ENCODE peak calls at places on chromosomes 11 and 22, in five cellular contexts. C is CD8-positive, alpha-beta T cell; V is adrenal gland; G is PC-3; O is tibial nerve. T is an unnamed sample. For H3K4me1, the result is how much of the 10 kb centered on the place peaks cover.

GRCh38 chr11:31060880-31061279 is 308.7 kb downstream of the DCDC1 start:
- DNase-seq in V (no peak), G (no peak), O (no peak), C (no peak), T (no peak)

GRCh38 chr11:130478204-130478701 is 29.8 kb downstream of the ADAMTS15 start:
- DNase-seq in C (no peak), V (peak), G (peak), O (peak), T (no peak)

GRCh38 chr11:34625576-34625975 is 4.7 kb downstream of the EHF start:
- DNase-seq in G (no peak), V (no peak), C (no peak), O (no peak), T (no peak)

GRCh38 chr11:3153291-3153861 is 11.7 kb downstream of the OSBPL5 start:
- DNase-seq in O (peak), V (peak), G (no peak), C (no peak), T (peak)

GRCh38 chr11:75174348-75174747 is 23.4 kb downstream of the SLCO2B1 start:
- DNase-seq in C (no peak), G (no peak), O (no peak), V (no peak), T (no peak)

GRCh38 chr11:92329137-92329536 is 104.5 kb downstream of the FAT3 start:
- DNase-seq in C (no peak), V (no peak), G (no peak), O (no peak), T (no peak)

GRCh38 chr11:69910519-69911309 is 91.5 kb upstream of the FGF3 start:
- DNase-seq in V (no peak), O (no peak), C (no peak), G (no peak), T (peak)

GRCh38 chr11:95795627-95796308 is 5.5 kb downstream of the CEP57 start:
- DNase-seq in G (no peak), V (no peak), C (no peak), O (no peak), T (no peak)

GRCh38 chr11:77435972-77436371 is 37.9 kb downstream of the PAK1 start:
- DNase-seq in O (no peak), V (no peak), C (no peak), G (no peak), T (no peak)

GRCh38 chr11:69666261-69666660 is 8.9 kb downstream of the LTO1 start:
- DNase-seq in C (no peak), G (no peak), O (no peak), V (no peak), T (peak)

GRCh38 chr22:35594686-35595085 is 22.4 kb downstream of the MB start:
- DNase-seq in C (no peak), G (no peak), V (no peak), O (no peak), T (no peak)

GRCh38 chr22:43227231-43227630 is 40.3 kb upstream of the TTLL12 start:
- DNase-seq in G (no peak), O (no peak), V (no peak), C (no peak), T (no peak)

GRCh38 chr11:124762624-124763155 is 600 bp upstream of the ESAM start:
- DNase-seq in C (no peak), O (no peak), V (no peak), G (peak), T (peak)

GRCh38 chr22:40240671-40241070 is 62.9 kb downstream of the TNRC6B start:
- DNase-seq in V (no peak), C (peak), O (no peak), G (peak), T (no peak)

GRCh38 chr11:113528982-113529381 is 53.8 kb upstream of the DRD2 start:
- DNase-seq in C (no peak), V (no peak), O (no peak), G (no peak), T (no peak)

GRCh38 chr11:115257286-115258077 is 246.7 kb downstream of the CADM1 start:
- DNase-seq in O (no peak), C (no peak), V (no peak), G (no peak), T (no peak)

GRCh38 chr11:93585758-93586157 is 42.6 kb upstream of the SMCO4 start:
- DNase-seq in G (peak), C (no peak), O (no peak), V (peak), T (no peak)

GRCh38 chr11:112049777-112050176 is 24.0 kb downstream of the PIH1D2 start:
- DNase-seq in C (no peak), G (no peak), V (no peak), O (no peak), T (no peak)

GRCh38 chr11:95794086-95794485 is 3.8 kb downstream of the CEP57 start:
- DNase-seq in C (no peak), O (no peak), G (peak), V (no peak), T (no peak)

GRCh38 chr11:78551066-78551465 is 23.6 kb downstream of the NARS2 start:
- DNase-seq in V (no peak), O (no peak), G (no peak), C (no peak), T (no peak)

GRCh38 chr11:14544611-14545010 is 24.4 kb upstream of the PSMA1 start:
- DNase-seq in O (no peak), G (no peak), V (no peak), C (no peak), T (no peak)

GRCh38 chr22:28410050-28410816 is 269.4 kb downstream of the TTC28 start:
- DNase-seq in C (no peak), V (no peak), O (no peak), G (no peak), T (no peak)

GRCh38 chr11:131695889-131696429 is 325.5 kb downstream of the NTM start:
- DNase-seq in O (no peak), V (no peak), C (no peak), G (no peak), T (no peak)

GRCh38 chr11:788953-789940 is 643 bp downstream of the CEND1 start:
- DNase-seq in O (no peak), G (no peak), C (no peak), V (no peak), T (no peak)

GRCh38 chr11:5204787-5205186 is 4.3 kb upstream of the OR51V1 start:
- DNase-seq in V (peak), G (peak), O (no peak), C (no peak), T (no peak)

GRCh38 chr22:44521326-44521725 is 23.3 kb upstream of the RTL6 start:
- DNase-seq in C (no peak), V (no peak), O (no peak), G (no peak), T (no peak)

GRCh38 chr11:125626381-125626950 is 1.5 kb downstream of the CHEK1 start:
- DNase-seq in G (no peak), V (peak), C (peak), O (no peak), T (no peak)

GRCh38 chr11:59857444-59858434 is 8.5 kb downstream of the TCN1 start:
- DNase-seq in G (peak), V (peak), C (no peak), O (no peak), T (no peak)

GRCh38 chr11:69603978-69604524 is 36.9 kb upstream of the CCND1 start:
- DNase-seq in C (no peak), G (no peak), V (no peak), O (no peak), T (no peak)

GRCh38 chr11:77115181-77115611 is 12.6 kb downstream of the OMP start:
- DNase-seq in C (no peak), V (no peak), O (no peak), G (peak), T (no peak)

GRCh38 chr11:90558328-90558865 is 335.5 kb upstream of the CHORDC1 start:
- DNase-seq in G (no peak), C (no peak), V (no peak), O (no peak), T (peak)

GRCh38 chr22:45994516-45995404 is 17.8 kb upstream of the WNT7B start:
- DNase-seq in O (peak), V (peak), C (peak), G (peak), T (peak)

GRCh38 chr22:17773606-17774205 is 563 bp downstream of the BID start:
- DNase-seq in G (peak), O (no peak), V (peak), C (peak), T (peak)

GRCh38 chr11:78982377-78982925 is 407.8 kb upstream of the NARS2 start:
- DNase-seq in C (no peak), V (no peak), G (no peak), O (no peak), T (no peak)

GRCh38 chr22:24996420-24996952 is 44.0 kb downstream of the KIAA1671 start:
- DNase-seq in O (no peak), C (no peak), G (peak), V (peak), T (no peak)

GRCh38 chr11:34512810-34513673 is 552 bp downstream of the ELF5 start:
- DNase-seq in G (peak), C (peak), V (peak), O (peak), T (peak)

GRCh38 chr22:49481651-49482399 is 345.8 kb downstream of the BRD1 start:
- DNase-seq in C (no peak), G (peak), V (no peak), O (no peak), T (no peak)

GRCh38 chr11:63599211-63600122 is 14.8 kb downstream of the PLAAT3 start:
- DNase-seq in C (no peak), G (peak), O (no peak), V (no peak), T (no peak)

DNA sequence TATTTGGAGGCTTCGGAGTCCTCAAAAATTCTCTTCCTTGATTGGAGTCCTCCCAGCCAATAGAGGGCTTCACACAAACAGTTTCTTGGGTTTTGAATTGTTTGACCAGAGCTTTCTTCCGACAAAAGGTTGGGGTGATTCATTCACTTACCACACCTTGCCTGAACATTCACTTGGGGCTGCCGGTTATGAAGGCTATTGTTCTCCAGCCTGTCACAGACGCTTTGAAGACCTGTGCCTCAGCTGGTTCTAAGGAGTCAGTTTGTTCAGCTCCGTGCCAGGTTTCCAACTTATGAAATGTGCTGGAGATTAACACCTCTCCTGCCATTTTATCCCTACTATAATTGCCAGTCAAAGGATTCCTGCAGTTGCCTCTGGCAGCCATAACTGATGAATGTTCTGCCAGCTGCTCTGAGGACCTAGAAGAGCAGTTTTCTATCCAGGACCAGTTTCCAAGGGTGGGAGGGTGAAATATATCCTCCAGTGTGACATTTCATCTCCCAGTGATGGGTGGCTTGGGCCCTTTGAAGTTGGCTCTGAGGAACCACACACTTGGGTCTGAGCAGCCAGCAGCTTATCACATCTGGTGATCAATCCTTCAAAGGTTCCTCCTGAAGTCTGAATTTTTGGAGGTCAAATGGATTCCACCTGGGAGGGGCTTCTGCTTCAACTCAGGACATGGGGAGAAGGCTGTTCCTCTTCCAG is 31.4 kb downstream of the LIMK2 start:
- DNase-seq in C (no peak), O (no peak), G (peak), V (no peak), T (no peak)
- H3K27ac ChIP-seq in C (no peak), O (peak), G (peak), V (peak), T (peak)

GRCh38 chr22:50733521-50734342 is 4.3 kb upstream of the ACR start:
- DNase-seq in C (no peak), G (no peak), O (no peak), V (peak), T (peak)
- H3K4me1 ChIP-seq in C (under half), G (under half), O (under half), V (under half), T (under half)

DNA sequence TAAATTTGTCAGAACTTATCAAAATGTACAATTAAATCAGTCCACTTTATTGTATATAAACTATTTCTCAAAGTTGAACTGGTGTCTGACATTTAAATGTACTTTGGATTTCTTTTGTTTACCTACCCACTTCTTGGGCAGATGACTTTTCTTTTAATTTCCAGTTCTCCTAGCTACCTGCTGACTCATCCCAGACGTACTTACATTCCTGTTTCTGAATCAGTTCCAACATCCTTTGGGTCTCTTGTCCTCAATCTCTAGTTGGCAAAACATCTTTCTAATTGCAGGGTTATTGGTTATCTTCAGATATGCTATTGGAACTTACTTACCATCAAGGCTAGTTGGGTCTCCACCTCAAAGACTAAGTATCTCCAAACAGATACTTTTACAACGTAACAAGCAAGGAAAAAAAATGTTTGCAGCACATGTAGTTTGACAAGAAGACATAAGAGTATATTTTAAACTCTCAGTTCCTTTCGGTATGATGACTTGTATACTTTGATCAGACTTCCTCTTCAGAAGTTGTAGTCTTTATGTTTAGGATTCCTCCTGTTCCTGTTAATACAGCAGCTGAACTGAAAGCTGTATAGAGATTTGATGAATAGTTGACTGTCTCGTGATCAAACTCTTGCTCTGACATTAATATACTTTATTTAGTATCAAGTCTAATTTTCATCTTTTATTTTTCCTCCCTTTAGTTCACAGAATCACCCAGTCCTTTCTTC is 43.2 kb downstream of the PACS1 start:
- DNase-seq in O (no peak), G (peak), C (no peak), V (no peak), T (no peak)
- H3K27ac ChIP-seq in O (no peak), G (peak), C (no peak), V (peak), T (peak)

GRCh38 chr11:119340335-119341221 is at the start of gene C1QTNF5:
- DNase-seq in O (peak), G (no peak), V (peak), C (no peak), T (peak)

GRCh38 chr11:119337581-119338317 is 2.9 kb downstream of the C1QTNF5 start:
- DNase-seq in O (no peak), G (no peak), C (no peak), V (no peak), T (peak)

GRCh38 chr11:119339581-119340334 is 925 bp downstream of the C1QTNF5 start:
- DNase-seq in O (peak), G (peak), C (peak), V (peak), T (peak)

GRCh38 chr11:119338318-119338890 is 2.3 kb downstream of the C1QTNF5 start:
- DNase-seq in V (peak), O (peak), G (peak), C (peak), T (peak)

GRCh38 chr11:119338946-119339580 is 1.6 kb downstream of the C1QTNF5 start:
- DNase-seq in C (no peak), G (no peak), V (no peak), O (no peak), T (peak)
- H3K4me1 ChIP-seq in C (under half), G (under half), V (under half), O (under half), T (half or more)

GRCh38 chr11:86673872-86674750 is 1.7 kb upstream of the ME3 start:
- DNase-seq in C (no peak), G (peak), O (no peak), V (no peak), T (no peak)

GRCh38 chr11:86676533-86677154 is 4.2 kb upstream of the ME3 start:
- DNase-seq in C (no peak), O (no peak), G (peak), V (no peak), T (no peak)

GRCh38 chr11:86678296-86678695 is 5.9 kb upstream of the ME3 start:
- DNase-seq in G (no peak), C (no peak), O (no peak), V (no peak), T (no peak)

GRCh38 chr11:86674965-86675364 is 2.5 kb upstream of the ME3 start:
- DNase-seq in O (no peak), C (no peak), G (no peak), V (no peak), T (no peak)

GRCh38 chr11:86676010-86676409 is 3.6 kb upstream of the ME3 start:
- DNase-seq in C (no peak), O (no peak), V (no peak), G (no peak), T (no peak)
- H3K27ac ChIP-seq in C (no peak), O (no peak), V (no peak), G (no peak), T (no peak)

GRCh38 chr11:8065031-8065430 is 16.0 kb upstream of the TUB start:
- DNase-seq in G (no peak), C (peak), V (no peak), O (no peak), T (no peak)
- H3K4me1 ChIP-seq in G (under half), C (under half), V (under half), O (under half), T (under half)

GRCh38 chr22:41636467-41636866 is 15.4 kb downstream of the XRCC6 start:
- DNase-seq in V (peak), C (no peak), G (peak), O (no peak), T (no peak)
- H3K27ac ChIP-seq in V (peak), C (no peak), G (peak), O (no peak), T (no peak)

T was measured in spleen.